ENCODE peak calls at places on chromosomes 3 and 15, in five cellular contexts. B is H7, V is breast epithelium, Q is NCI-H2107, W is HCT116. N is an unnamed sample.

GRCh38 chr15:51878446-51879386 is 49.3 kb downstream of the TMOD3 start:
- DNase-seq in W (no peak), Q (no peak), B (no peak), V (no peak), N (no peak)

GRCh38 chr3:23114479-23114878 is 88.6 kb upstream of the UBE2E2 start:
- DNase-seq in Q (no peak), W (no peak), B (no peak), V (no peak), N (no peak)

GRCh38 chr3:10962481-10963036 is 30.0 kb upstream of the SLC6A1 start:
- DNase-seq in Q (no peak), V (no peak), B (no peak), W (no peak), N (no peak)

GRCh38 chr3:46461971-46462910 is 2.5 kb downstream of the LTF start:
- DNase-seq in B (no peak), Q (no peak), V (no peak), W (no peak), N (no peak)

GRCh38 chr3:179108091-179108490 is 36.5 kb upstream of the ZMAT3 start:
- DNase-seq in W (no peak), V (no peak), B (no peak), Q (no peak), N (no peak)

GRCh38 chr3:37770938-37771918 is 90.5 kb upstream of the CTDSPL start:
- DNase-seq in W (no peak), Q (no peak), V (no peak), B (no peak), N (no peak)

GRCh38 chr15:95944856-95945255 is 385.6 kb upstream of the NR2F2 start:
- DNase-seq in V (no peak), B (no peak), W (no peak), Q (no peak), N (no peak)

GRCh38 chr3:193681631-193682030 is 88.6 kb downstream of the OPA1 start:
- DNase-seq in V (no peak), B (no peak), Q (no peak), W (no peak), N (no peak)

GRCh38 chr3:188170461-188171459 is 16.8 kb downstream of the LPP start:
- DNase-seq in Q (no peak), B (no peak), W (no peak), V (no peak), N (peak)

GRCh38 chr3:10484709-10485108 is 20.7 kb downstream of the ATP2B2 start:
- DNase-seq in B (no peak), W (no peak), Q (no peak), V (no peak), N (no peak)

GRCh38 chr3:123695731-123696640 is 111.1 kb upstream of the HACD2 start:
- DNase-seq in Q (no peak), W (no peak), B (no peak), V (no peak), N (no peak)

GRCh38 chr3:46027021-46027705 is at the start of gene XCR1:
- DNase-seq in V (no peak), Q (no peak), B (no peak), W (no peak), N (no peak)

GRCh38 chr3:8606666-8607065 is 37.9 kb downstream of the SSUH2 start:
- DNase-seq in V (no peak), W (no peak), Q (no peak), B (no peak), N (no peak)

GRCh38 chr3:172511783-172512357 is 11.4 kb downstream of the TNFSF10 start:
- DNase-seq in V (no peak), W (no peak), B (no peak), Q (no peak), N (no peak)

GRCh38 chr3:192819001-192819569 is 91.7 kb upstream of the FGF12 start:
- DNase-seq in V (no peak), B (no peak), W (peak), Q (no peak), N (peak)

GRCh38 chr15:25643120-25643519 is 204.3 kb upstream of the UBE3A start:
- DNase-seq in B (peak), W (no peak), Q (no peak), V (no peak), N (no peak)

GRCh38 chr3:167723025-167723512 is 11.6 kb downstream of the PDCD10 start:
- DNase-seq in B (peak), W (no peak), Q (no peak), V (no peak), N (no peak)

GRCh38 chr3:107561980-107562379 is 39.2 kb downstream of the BBX start:
- DNase-seq in B (no peak), W (no peak), Q (no peak), V (no peak), N (no peak)

GRCh38 chr15:38650936-38651327 is 86.3 kb upstream of the RASGRP1 start:
- DNase-seq in B (no peak), Q (no peak), W (no peak), V (no peak), N (no peak)

GRCh38 chr3:159593927-159594605 is 394.6 kb upstream of the IL12A start:
- DNase-seq in Q (no peak), V (no peak), B (no peak), W (no peak), N (no peak)

GRCh38 chr15:37980010-37980409 is 45.6 kb downstream of the TMCO5A start:
- DNase-seq in B (no peak), Q (no peak), V (no peak), W (no peak), N (no peak)

GRCh38 chr3:116064646-116065045 is 380.6 kb downstream of the LSAMP start:
- DNase-seq in V (no peak), B (no peak), Q (no peak), W (no peak), N (no peak)

GRCh38 chr3:115217678-115218451 is 70.8 kb upstream of the ZBTB20 start:
- DNase-seq in B (peak), V (no peak), W (peak), Q (peak), N (peak)

GRCh38 chr3:188649521-188649920 is 495.6 kb downstream of the LPP start:
- DNase-seq in V (no peak), Q (no peak), W (no peak), B (no peak), N (no peak)

GRCh38 chr3:142210608-142211007 is 14.8 kb downstream of the GK5 start:
- DNase-seq in W (no peak), Q (no peak), B (peak), V (no peak), N (no peak)

GRCh38 chr15:99143230-99143629 is 38.4 kb downstream of the SYNM start:
- DNase-seq in W (no peak), V (no peak), B (no peak), Q (no peak), N (no peak)

GRCh38 chr3:128679338-128679737 is 28.7 kb upstream of the RPN1 start:
- DNase-seq in W (no peak), V (no peak), B (no peak), Q (no peak), N (no peak)

GRCh38 chr3:135513106-135514063 is 452.1 kb upstream of the PPP2R3A start:
- DNase-seq in B (no peak), Q (no peak), V (no peak), W (peak), N (peak)

GRCh38 chr3:156750874-156751245 is 75.3 kb upstream of the LEKR1 start:
- DNase-seq in Q (no peak), W (no peak), V (no peak), B (no peak), N (no peak)

GRCh38 chr3:142857056-142857455 is 31.8 kb downstream of the PCOLCE2 start:
- DNase-seq in W (peak), B (peak), V (no peak), Q (peak), N (peak)

GRCh38 chr15:63089260-63090043 is 32.2 kb upstream of the LACTB start:
- DNase-seq in W (no peak), V (no peak), Q (no peak), B (peak), N (peak)

N was measured in A549.